ENCODE peak calls at places on chromosomes 12 and 14, in nine cellular contexts. One of them, this sample, is unnamed.

GRCh38 chr14:45246633-45247173 is 6.3 kb downstream of the MIS18BP1 start:
- DNase-seq in CD8-positive, alpha-beta T cell: no peak
- DNase-seq in iPS DF 6.9: no peak
- DNase-seq in GM12878: no peak
- DNase-seq in Kasumi-1: no peak
- DNase-seq in nucleus accumbens: no peak
- DNase-seq in glutamatergic neuron: no peak
- DNase-seq in activated CD4-positive, alpha-beta T cell treated with anti-CD3 and anti-CD28 coated beads for 4 hours: no peak
- DNase-seq in suprapubic skin: no peak
- DNase-seq in this sample: no peak

GRCh38 chr14:92400579-92401444 is 77.8 kb downstream of the SLC24A4 start:
- DNase-seq in CD8-positive, alpha-beta T cell: no peak
- DNase-seq in iPS DF 6.9: no peak
- DNase-seq in GM12878: peak; percentile 82
- DNase-seq in Kasumi-1: no peak
- DNase-seq in nucleus accumbens: no peak
- DNase-seq in glutamatergic neuron: no peak
- DNase-seq in activated CD4-positive, alpha-beta T cell treated with anti-CD3 and anti-CD28 coated beads for 4 hours: no peak
- DNase-seq in suprapubic skin: no peak
- DNase-seq in this sample: no peak

GRCh38 chr12:54958048-54958658 is 26.4 kb downstream of the TESPA1 start:
- DNase-seq in CD8-positive, alpha-beta T cell: peak; percentile 39
- DNase-seq in iPS DF 6.9: peak; percentile 25
- DNase-seq in GM12878: peak; percentile 44
- DNase-seq in Kasumi-1: peak; percentile 69
- DNase-seq in nucleus accumbens: peak; percentile 17
- DNase-seq in glutamatergic neuron: no peak
- DNase-seq in activated CD4-positive, alpha-beta T cell treated with anti-CD3 and anti-CD28 coated beads for 4 hours: peak; percentile 40
- DNase-seq in suprapubic skin: no peak
- DNase-seq in this sample: peak; percentile 27

GRCh38 chr14:67950386-67950785 is 130.8 kb downstream of the RAD51B start:
- DNase-seq in CD8-positive, alpha-beta T cell: no peak
- DNase-seq in iPS DF 6.9: no peak
- DNase-seq in GM12878: no peak
- DNase-seq in Kasumi-1: no peak
- DNase-seq in nucleus accumbens: no peak
- DNase-seq in glutamatergic neuron: no peak
- DNase-seq in activated CD4-positive, alpha-beta T cell treated with anti-CD3 and anti-CD28 coated beads for 4 hours: no peak
- DNase-seq in suprapubic skin: no peak
- DNase-seq in this sample: no peak

GRCh38 chr12:114740448-114740847 is 56.5 kb upstream of the TBX3 start:
- DNase-seq in CD8-positive, alpha-beta T cell: no peak
- DNase-seq in iPS DF 6.9: no peak
- DNase-seq in GM12878: no peak
- DNase-seq in Kasumi-1: no peak
- DNase-seq in nucleus accumbens: no peak
- DNase-seq in glutamatergic neuron: no peak
- DNase-seq in activated CD4-positive, alpha-beta T cell treated with anti-CD3 and anti-CD28 coated beads for 4 hours: no peak
- DNase-seq in suprapubic skin: no peak
- DNase-seq in this sample: no peak

GRCh38 chr12:2578191-2578590 is 216.6 kb upstream of the FKBP4 start:
- DNase-seq in CD8-positive, alpha-beta T cell: no peak
- DNase-seq in iPS DF 6.9: no peak
- DNase-seq in GM12878: no peak
- DNase-seq in Kasumi-1: no peak
- DNase-seq in nucleus accumbens: no peak
- DNase-seq in glutamatergic neuron: no peak
- DNase-seq in activated CD4-positive, alpha-beta T cell treated with anti-CD3 and anti-CD28 coated beads for 4 hours: no peak
- DNase-seq in suprapubic skin: peak; percentile 50
- DNase-seq in this sample: no peak

GRCh38 chr14:68104518-68104917 is 284.9 kb downstream of the RAD51B start:
- DNase-seq in CD8-positive, alpha-beta T cell: no peak
- DNase-seq in iPS DF 6.9: no peak
- DNase-seq in GM12878: no peak
- DNase-seq in Kasumi-1: no peak
- DNase-seq in nucleus accumbens: no peak
- DNase-seq in glutamatergic neuron: no peak
- DNase-seq in activated CD4-positive, alpha-beta T cell treated with anti-CD3 and anti-CD28 coated beads for 4 hours: no peak
- DNase-seq in suprapubic skin: no peak
- DNase-seq in this sample: no peak

GRCh38 chr12:40378721-40379120 is 153.9 kb downstream of the LRRK2 start:
- DNase-seq in CD8-positive, alpha-beta T cell: no peak
- DNase-seq in iPS DF 6.9: no peak
- DNase-seq in GM12878: no peak
- DNase-seq in Kasumi-1: no peak
- DNase-seq in nucleus accumbens: no peak
- DNase-seq in glutamatergic neuron: no peak
- DNase-seq in activated CD4-positive, alpha-beta T cell treated with anti-CD3 and anti-CD28 coated beads for 4 hours: no peak
- DNase-seq in suprapubic skin: no peak
- DNase-seq in this sample: no peak

GRCh38 chr14:96965885-96966595 is 168.9 kb downstream of the VRK1 start:
- DNase-seq in CD8-positive, alpha-beta T cell: no peak
- DNase-seq in iPS DF 6.9: peak; percentile 11
- DNase-seq in GM12878: no peak
- DNase-seq in Kasumi-1: peak; percentile 29
- DNase-seq in nucleus accumbens: no peak
- DNase-seq in glutamatergic neuron: no peak
- DNase-seq in activated CD4-positive, alpha-beta T cell treated with anti-CD3 and anti-CD28 coated beads for 4 hours: no peak
- DNase-seq in suprapubic skin: no peak
- DNase-seq in this sample: peak; percentile 63

GRCh38 chr14:104830781-104831180 is 29.9 kb downstream of the ZBTB42 start:
- DNase-seq in CD8-positive, alpha-beta T cell: no peak
- DNase-seq in iPS DF 6.9: no peak
- DNase-seq in GM12878: no peak
- DNase-seq in Kasumi-1: no peak
- DNase-seq in nucleus accumbens: no peak
- DNase-seq in glutamatergic neuron: no peak
- DNase-seq in activated CD4-positive, alpha-beta T cell treated with anti-CD3 and anti-CD28 coated beads for 4 hours: no peak
- DNase-seq in suprapubic skin: no peak
- DNase-seq in this sample: peak; percentile 26

GRCh38 chr14:105315941-105316562 is 1.5 kb downstream of the PACS2 start:
- DNase-seq in CD8-positive, alpha-beta T cell: no peak
- DNase-seq in iPS DF 6.9: no peak
- DNase-seq in GM12878: no peak
- DNase-seq in Kasumi-1: peak; percentile 41
- DNase-seq in nucleus accumbens: no peak
- DNase-seq in glutamatergic neuron: peak; percentile 28
- DNase-seq in activated CD4-positive, alpha-beta T cell treated with anti-CD3 and anti-CD28 coated beads for 4 hours: no peak
- DNase-seq in suprapubic skin: no peak
- DNase-seq in this sample: peak; percentile 52